ENCODE peak calls at places on chromosomes 13 and 19, in five cellular contexts. U is tibial nerve, R is IMR-90, C is Peyer's patch, Y is A549. N is an unnamed sample.

GRCh38 chr13:97215325-97215724 is 6.8 kb upstream of the MBNL2 start:
- DNase-seq in U (no peak), Y (no peak), R (no peak), C (no peak), N (no peak)

GRCh38 chr13:23087884-23088283 is 92.9 kb upstream of the SGCG start:
- DNase-seq in Y (peak; percentile 17), U (peak; percentile 7), R (peak; percentile 20), C (no peak), N (peak; percentile 40)

GRCh38 chr19:6233051-6233826 is 46.5 kb downstream of the MLLT1 start:
- DNase-seq in U (no peak), Y (no peak), R (peak; percentile 43), C (no peak), N (no peak)

GRCh38 chr13:53901593-53901992 is 873.0 kb downstream of the OLFM4 start:
- DNase-seq in Y (no peak), C (no peak), R (no peak), U (no peak), N (no peak)

GRCh38 chr19:13995878-13996765 is 10.0 kb downstream of the RFX1 start:
- DNase-seq in Y (no peak), R (no peak), U (no peak), C (no peak), N (no peak)

GRCh38 chr13:110683203-110683883 is 22.6 kb downstream of the CARS2 start:
- DNase-seq in R (peak; percentile 15), Y (peak; percentile 49), U (no peak), C (peak; percentile 60), N (no peak)

GRCh38 chr13:29676941-29677452 is 81.5 kb upstream of the SLC7A1 start:
- DNase-seq in U (no peak), C (peak; percentile 56), R (peak; percentile 2), Y (peak; percentile 2), N (no peak)

GRCh38 chr19:5996598-5997320 is 18.8 kb upstream of the RANBP3 start:
- DNase-seq in C (no peak), R (no peak), Y (no peak), U (no peak), N (no peak)

GRCh38 chr13:25874907-25875306 is 176.9 kb downstream of the SHISA2 start:
- DNase-seq in R (no peak), C (peak; percentile 77), Y (no peak), U (no peak), N (no peak)

GRCh38 chr13:85373322-85373721 is 425.9 kb downstream of the SLITRK6 start:
- DNase-seq in Y (no peak), R (no peak), U (no peak), C (no peak), N (no peak)

GRCh38 chr19:29380581-29380980 is 145.2 kb upstream of the VSTM2B start:
- DNase-seq in R (no peak), C (peak; percentile 1), U (no peak), Y (no peak), N (no peak)

GRCh38 chr13:27273658-27274425 is 3.2 kb downstream of the RASL11A start:
- DNase-seq in Y (no peak), C (no peak), R (peak; percentile 55), U (no peak), N (no peak)

GRCh38 chr13:60756306-60756705 is 359.3 kb downstream of the TDRD3 start:
- DNase-seq in C (no peak), Y (no peak), R (no peak), U (no peak), N (no peak)

GRCh38 chr19:7917292-7918061 is 2.7 kb upstream of the SNAPC2 start:
- DNase-seq in R (peak; percentile 45), U (no peak), C (peak; percentile 75), Y (peak; percentile 61), N (peak; percentile 89)

GRCh38 chr19:49390131-49390977 is 2.3 kb downstream of the KASH5 start:
- DNase-seq in C (no peak), Y (no peak), R (no peak), U (no peak), N (no peak)

GRCh38 chr13:45773236-45773635 is 71.1 kb downstream of the CBY2 start:
- DNase-seq in U (no peak), Y (no peak), C (no peak), R (peak; percentile 79), N (no peak)

GRCh38 chr13:72141845-72142470 is 275.0 kb upstream of the DACH1 start:
- DNase-seq in Y (no peak), U (no peak), R (no peak), C (no peak), N (no peak)

GRCh38 chr19:28961772-28962500 is 251.0 kb downstream of the UQCRFS1 start:
- DNase-seq in U (no peak), Y (no peak), R (peak; percentile 81), C (no peak), N (no peak)

GRCh38 chr19:18440421-18440877 is 2.5 kb upstream of the ISYNA1 start:
- DNase-seq in U (no peak), Y (peak; percentile 72), R (no peak), C (peak; percentile 63), N (peak; percentile 52)

GRCh38 chr19:17205237-17206140 is 9.7 kb upstream of the USE1 start:
- DNase-seq in U (no peak), R (peak; percentile 34), Y (peak; percentile 72), C (peak; percentile 89), N (peak; percentile 77)

GRCh38 chr13:52405767-52406494 is at the start of gene THSD1:
- DNase-seq in Y (peak; percentile 54), C (peak; percentile 50), R (peak; percentile 41), U (peak; percentile 27), N (peak; percentile 31)

GRCh38 chr19:30228726-30229523 is 143.3 kb upstream of the ZNF536 start:
- DNase-seq in U (no peak), C (no peak), Y (peak; percentile 26), R (peak; percentile 6), N (no peak)

GRCh38 chr13:51861728-51862300 is at the start of gene CCDC70:
- DNase-seq in C (no peak), U (no peak), Y (peak; percentile 8), R (peak; percentile 39), N (no peak)

DNA sequence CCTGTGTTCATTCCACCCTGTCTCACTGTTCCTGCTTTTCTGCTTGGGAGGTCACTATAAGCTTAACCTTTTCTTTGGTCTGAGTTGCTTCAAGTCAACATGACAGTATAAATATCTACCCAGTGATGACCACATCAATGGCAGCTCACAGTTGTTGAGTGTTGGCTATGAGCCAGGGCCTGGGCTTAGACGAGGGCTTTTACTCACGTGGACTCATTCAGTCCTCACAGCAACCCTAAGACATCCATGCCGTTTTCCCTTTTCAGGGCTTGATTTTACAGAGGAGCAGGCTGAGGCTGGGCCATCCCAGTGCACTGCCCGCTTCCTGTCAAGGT is 10.2 kb upstream of the CCDC97 start:
- DNase-seq in U (peak; percentile 51), Y (no peak), R (peak; percentile 92), C (peak; percentile 77), N (peak; percentile 8)
- TF ChIP-seq POLR2A in U (no peak), Y (no peak), R (no peak), C (no peak), N (no peak)

GRCh38 chr19:40284501-40285352 is at the start of gene AKT2:
- DNase-seq in R (peak; percentile 47), U (peak; percentile 18), Y (no peak), C (peak; percentile 80), N (peak; percentile 89)
- TF ChIP-seq POLR2A in R (peak; percentile 48), U (no peak), Y (no peak), C (no peak), N (peak; percentile 24)

GRCh38 chr19:37977992-37978391 is 71.0 kb downstream of the SIPA1L3 start:
- DNase-seq in U (no peak), Y (no peak), C (no peak), R (peak; percentile 99), N (no peak)

GRCh38 chr19:37980419-37980975 is 73.5 kb downstream of the SIPA1L3 start:
- DNase-seq in Y (no peak), R (no peak), U (no peak), C (no peak), N (no peak)

GRCh38 chr19:37981785-37982475 is 74.9 kb downstream of the SIPA1L3 start:
- DNase-seq in Y (no peak), R (peak; percentile 94), U (no peak), C (peak; percentile 72), N (no peak)

GRCh38 chr19:37977391-37977790 is 70.4 kb downstream of the SIPA1L3 start:
- DNase-seq in U (no peak), C (no peak), R (no peak), Y (no peak), N (no peak)

DNA sequence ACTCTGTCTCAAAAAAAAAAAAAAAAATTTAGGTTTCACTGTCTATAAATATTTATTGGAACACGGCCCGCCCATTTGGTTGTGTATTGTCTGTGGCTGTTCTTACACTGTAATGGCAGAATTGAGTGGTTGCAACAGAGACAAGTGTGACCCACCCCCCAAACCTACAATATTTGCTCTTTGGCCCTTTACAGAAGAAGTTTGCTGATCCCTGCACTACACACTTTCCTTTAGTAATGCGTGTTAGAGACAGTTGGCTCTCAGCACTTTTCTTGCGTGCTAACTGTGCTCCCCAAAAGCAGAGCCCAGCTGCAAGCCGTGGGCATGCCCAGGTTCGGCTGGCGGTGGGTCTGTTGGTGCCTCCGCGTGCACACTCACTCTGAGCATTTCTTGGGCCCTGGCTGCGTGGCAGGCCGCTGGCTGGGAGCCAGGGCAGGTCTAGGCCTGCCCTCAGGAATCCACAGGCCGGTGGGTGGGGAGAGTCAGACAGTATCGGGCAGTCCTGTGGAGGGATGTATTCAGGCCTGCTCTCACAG is 72.6 kb downstream of the SIPA1L3 start:
- DNase-seq in Y (no peak), U (no peak), R (no peak), C (peak; percentile 57), N (no peak)
- TF ChIP-seq POLR2A in Y (no peak), U (no peak), R (no peak), C (no peak), N (no peak)

DNA sequence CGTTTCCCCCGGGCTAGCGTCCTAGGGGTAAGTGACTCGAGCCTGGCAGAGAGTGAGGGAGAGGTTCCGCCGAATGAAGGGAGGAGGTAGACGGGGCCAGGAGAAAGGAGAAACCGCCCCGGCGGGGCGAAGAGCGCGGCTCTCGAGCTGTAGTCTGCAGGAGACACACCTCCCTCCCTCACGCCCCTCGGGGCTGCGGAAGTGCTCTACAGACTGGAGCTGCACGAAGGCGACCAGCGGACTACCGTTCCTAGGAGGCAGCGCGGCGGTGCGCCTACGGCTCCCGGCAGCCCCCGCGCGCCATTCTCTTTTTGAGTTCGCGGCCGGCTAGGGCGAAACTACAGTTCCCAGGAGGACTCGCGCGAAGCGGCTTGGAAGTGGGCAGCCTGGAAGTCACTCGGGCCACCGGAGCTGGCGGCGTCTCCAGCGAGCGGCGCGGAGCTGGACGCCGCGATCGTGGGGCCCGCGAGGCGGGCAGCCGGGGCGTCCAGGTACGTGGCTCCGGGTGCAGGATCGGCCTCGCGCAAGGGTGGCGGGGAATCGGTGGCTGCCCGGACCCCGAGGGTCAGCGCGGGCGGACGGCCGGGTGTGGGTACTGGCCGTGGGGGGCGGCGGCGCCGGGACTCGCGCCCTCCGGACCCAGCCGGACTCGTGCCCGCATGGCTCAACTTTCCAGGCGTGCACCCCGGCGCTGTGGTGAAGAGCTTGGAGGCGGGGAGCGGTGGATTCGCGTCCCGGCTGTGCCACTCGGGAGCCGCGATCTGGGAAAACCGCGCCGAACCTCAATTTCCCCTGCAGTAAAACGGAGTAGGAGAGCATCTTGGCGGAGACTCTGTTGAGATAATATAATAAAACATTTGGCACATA is at the start of gene SIPA1L3:
- DNase-seq in R (peak; percentile 94), Y (peak; percentile 99), C (peak; percentile 98), U (peak; percentile 89), N (peak; percentile 93)
- TF ChIP-seq POLR2A in R (peak; percentile 91), Y (peak; percentile 74), C (peak; percentile 68), U (peak; percentile 56), N (no peak)